ENCODE peak calls at places on chromosomes 7 and 10, in six cellular contexts. I is CD4-positive, CD25-positive, alpha-beta regulatory T cell; O is foreskin fibroblast; Y is A549; N is CD8-positive, alpha-beta T cell; H is gastrocnemius medialis. E is an unnamed sample.
A peak's percentile ranks its signal among the peaks of the same experiment; 100 is the strongest.

GRCh38 chr10:120426306-120426705 is 30.7 kb upstream of the PLPP4 start:
- DNase-seq in I (no peak), H (no peak), Y (no peak), N (no peak), O (no peak), E (no peak)

GRCh38 chr7:139916717-139917395 is 87.8 kb downstream of the TBXAS1 start:
- DNase-seq in Y (no peak), O (no peak), H (no peak), N (no peak), I (peak; percentile 16), E (no peak)

GRCh38 chr10:13160934-13161266 is 458 bp upstream of the MCM10 start:
- DNase-seq in N (no peak), I (no peak), O (no peak), H (no peak), Y (no peak), E (no peak)

GRCh38 chr7:18995811-18996400 is 121.5 kb downstream of the TWIST1 start:
- DNase-seq in N (no peak), Y (no peak), H (no peak), I (no peak), O (no peak), E (no peak)

GRCh38 chr7:41573017-41573416 is 129.9 kb downstream of the INHBA start:
- DNase-seq in H (no peak), N (no peak), I (no peak), O (peak; percentile 29), Y (no peak), E (no peak)

GRCh38 chr7:157401567-157402387 is 65.0 kb downstream of the DNAJB6 start:
- DNase-seq in O (no peak), Y (no peak), N (no peak), H (no peak), I (no peak), E (no peak)

GRCh38 chr10:75466886-75467285 is 35.5 kb downstream of the LRMDA start:
- DNase-seq in O (peak; percentile 7), Y (no peak), I (no peak), N (no peak), H (no peak), E (no peak)

GRCh38 chr10:43122096-43122495 is 16.1 kb upstream of the CSGALNACT2 start:
- DNase-seq in Y (no peak), I (no peak), N (no peak), O (no peak), H (no peak), E (peak; percentile 23)

GRCh38 chr10:112375721-112376577 is 2.0 kb downstream of the ACSL5 start:
- DNase-seq in N (peak; percentile 52), H (no peak), O (peak; percentile 50), Y (no peak), I (peak; percentile 81), E (peak; percentile 77)

GRCh38 chr7:155820788-155821187 is 8.5 kb upstream of the SHH start:
- DNase-seq in Y (no peak), O (no peak), I (no peak), N (no peak), H (no peak), E (no peak)

GRCh38 chr7:33250421-33250827 is 121.1 kb downstream of the BBS9 start:
- DNase-seq in O (peak; percentile 62), Y (no peak), H (no peak), N (no peak), I (no peak), E (no peak)

GRCh38 chr7:150715738-150716137 is 675 bp upstream of the GIMAP1 start:
- DNase-seq in N (no peak), I (no peak), H (no peak), Y (no peak), O (no peak), E (no peak)
- H3K4me3 ChIP-seq in N (peak overlapping the region; percentile 91), I (peak overlapping the region; percentile 97), H (peak overlapping the region; percentile 34), Y (no peak overlapping the region), O (no peak overlapping the region), E (peak overlapping the region; percentile 60)

DNA sequence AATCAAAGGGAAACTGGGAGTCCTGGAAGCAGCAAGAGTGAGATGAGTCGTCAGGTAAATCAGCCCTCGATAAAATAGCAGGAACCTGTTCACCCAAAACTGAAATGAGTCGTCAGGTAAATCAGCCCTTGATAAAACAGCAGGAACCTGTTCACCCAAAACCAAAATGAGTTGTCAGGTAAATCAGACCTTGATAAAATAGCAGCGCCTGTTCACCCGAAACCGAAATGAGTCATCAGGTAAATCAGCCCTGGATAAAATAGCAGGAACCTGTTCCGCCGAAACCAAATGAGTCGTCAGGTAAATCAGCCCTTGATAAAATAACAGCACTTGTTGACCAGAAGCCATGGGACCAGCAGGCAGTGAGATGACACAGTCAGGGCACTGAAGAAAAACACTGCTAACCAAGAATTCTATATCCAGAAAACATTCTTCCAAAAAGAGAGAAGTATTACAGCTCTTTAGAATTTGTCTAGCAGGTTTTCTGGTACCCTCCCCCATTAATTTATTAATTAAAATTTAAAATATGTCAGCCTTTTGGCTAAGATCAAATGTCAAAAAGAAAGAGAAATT is 3.4 kb upstream of the CYP2E1 start:
- DNase-seq in O (no peak), I (no peak), Y (no peak), H (no peak), N (no peak), E (no peak)
- H3K4me3 ChIP-seq in O (no peak overlapping the region), I (no peak overlapping the region), Y (no peak overlapping the region), H (no peak overlapping the region), N (no peak overlapping the region), E (no peak overlapping the region)

DNA sequence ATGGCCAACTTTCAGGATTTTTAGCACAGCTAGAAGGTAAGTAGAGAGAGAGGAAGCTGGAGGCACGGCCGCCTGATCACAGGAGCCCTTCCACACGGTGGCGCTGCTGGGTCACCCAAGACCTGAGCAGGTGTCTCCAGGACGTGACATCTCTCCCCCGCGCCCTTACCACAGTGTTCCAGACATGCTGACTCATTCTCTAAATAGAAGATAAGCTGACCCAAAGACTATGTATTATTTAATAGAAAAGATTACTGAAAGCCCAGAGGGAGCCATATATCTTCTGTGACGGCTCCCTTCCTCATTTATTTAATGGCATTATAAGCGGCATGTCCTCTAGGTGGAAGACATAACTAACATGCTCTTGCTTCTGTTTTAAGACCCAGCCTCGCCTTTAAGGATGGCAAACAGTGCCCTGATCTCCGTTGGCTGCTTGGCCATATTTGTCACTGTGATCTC is 26.0 kb upstream of the MALSU1 start:
- DNase-seq in Y (peak; percentile 83), H (peak; percentile 78), I (peak; percentile 94), N (peak; percentile 91), O (peak; percentile 90), E (peak; percentile 92)
- H3K4me3 ChIP-seq in Y (peak overlapping the region; percentile 23), H (peak overlapping the region; percentile 19), I (peak overlapping the region; percentile 50), N (no peak overlapping the region), O (no peak overlapping the region), E (peak overlapping the region; percentile 59)

GRCh38 chr7:121137580-121137979 is 149.1 kb downstream of the CPED1 start:
- DNase-seq in N (no peak), H (no peak), O (no peak), I (no peak), Y (no peak), E (no peak)

GRCh38 chr7:121139427-121139826 is 150.9 kb downstream of the CPED1 start:
- DNase-seq in I (no peak), N (no peak), Y (no peak), H (no peak), O (peak; percentile 18), E (no peak)

GRCh38 chr7:121138262-121138933 is 149.9 kb downstream of the CPED1 start:
- DNase-seq in O (no peak), I (peak; percentile 14), N (no peak), Y (no peak), H (no peak), E (no peak)

GRCh38 chr7:121140790-121141189 is 152.3 kb downstream of the CPED1 start:
- DNase-seq in Y (no peak), I (no peak), N (no peak), H (no peak), O (peak; percentile 9), E (no peak)
- H3K4me3 ChIP-seq in Y (no peak overlapping the region), I (no peak overlapping the region), N (no peak overlapping the region), H (no peak overlapping the region), O (no peak overlapping the region), E (no peak overlapping the region)

GRCh38 chr7:99720370-99721128 is 14.4 kb downstream of the CYP3A7 start:
- DNase-seq in I (no peak), H (no peak), N (no peak), Y (no peak), O (no peak), E (no peak)
- H3K4me3 ChIP-seq in I (no peak overlapping the region), H (no peak overlapping the region), N (no peak overlapping the region), Y (no peak overlapping the region), O (no peak overlapping the region), E (no peak overlapping the region)